ENCODE peak calls at places on chromosomes 4 and X, in four cellular contexts. W is HEK293T, R is GM12878, V is HepG2. I is an unnamed sample.

GRCh38 chrX:50971390-50971789 is 60.9 kb downstream of the BMP15 start:
- DNase-seq in R (no peak), V (no peak), W (no peak), I (no peak)

GRCh38 chr4:118351851-118352827 is 664 bp downstream of the PRSS12 start:
- DNase-seq in V (peak; percentile 4), R (no peak), W (peak; percentile 37), I (peak; percentile 71)

GRCh38 chrX:127649011-127649410 is 403.2 kb downstream of the ACTRT1 start:
- DNase-seq in R (no peak), V (no peak), W (no peak), I (no peak)

GRCh38 chr4:13912966-13913365 is 285.4 kb upstream of the BOD1L1 start:
- DNase-seq in W (no peak), V (no peak), R (no peak), I (no peak)

GRCh38 chr4:11748169-11748872 is 319.6 kb upstream of the HS3ST1 start:
- DNase-seq in R (no peak), W (no peak), V (no peak), I (no peak)

GRCh38 chr4:94834496-94834895 is 76.7 kb downstream of the BMPR1B start:
- DNase-seq in R (no peak), V (no peak), W (no peak), I (no peak)

GRCh38 chr4:40193018-40193571 is 3.7 kb upstream of the RHOH start:
- DNase-seq in V (peak; percentile 7), W (no peak), R (no peak), I (peak; percentile 42)

GRCh38 chrX:152637649-152638442 is at the start of gene GABRQ:
- DNase-seq in R (no peak), W (peak; percentile 72), V (no peak), I (peak; percentile 69)

GRCh38 chr4:101271516-101271915 is 75.8 kb downstream of the PPP3CA start:
- DNase-seq in W (no peak), R (no peak), V (peak; percentile 37), I (no peak)

GRCh38 chrX:129359269-129359668 is 164.0 kb downstream of the SMARCA1 start:
- DNase-seq in V (peak; percentile 5), W (no peak), R (no peak), I (no peak)

GRCh38 chr4:103008875-103009729 is 10.4 kb downstream of the SLC9B1 start:
- DNase-seq in V (peak; percentile 72), R (peak; percentile 46), W (peak; percentile 56), I (no peak)

GRCh38 chr4:141352775-141353544 is 132.3 kb downstream of the ZNF330 start:
- DNase-seq in V (no peak), R (no peak), W (no peak), I (no peak)

GRCh38 chrX:42920752-42921151 is 142.8 kb upstream of the PPP1R2C start:
- DNase-seq in W (no peak), V (no peak), R (no peak), I (no peak)

DNA sequence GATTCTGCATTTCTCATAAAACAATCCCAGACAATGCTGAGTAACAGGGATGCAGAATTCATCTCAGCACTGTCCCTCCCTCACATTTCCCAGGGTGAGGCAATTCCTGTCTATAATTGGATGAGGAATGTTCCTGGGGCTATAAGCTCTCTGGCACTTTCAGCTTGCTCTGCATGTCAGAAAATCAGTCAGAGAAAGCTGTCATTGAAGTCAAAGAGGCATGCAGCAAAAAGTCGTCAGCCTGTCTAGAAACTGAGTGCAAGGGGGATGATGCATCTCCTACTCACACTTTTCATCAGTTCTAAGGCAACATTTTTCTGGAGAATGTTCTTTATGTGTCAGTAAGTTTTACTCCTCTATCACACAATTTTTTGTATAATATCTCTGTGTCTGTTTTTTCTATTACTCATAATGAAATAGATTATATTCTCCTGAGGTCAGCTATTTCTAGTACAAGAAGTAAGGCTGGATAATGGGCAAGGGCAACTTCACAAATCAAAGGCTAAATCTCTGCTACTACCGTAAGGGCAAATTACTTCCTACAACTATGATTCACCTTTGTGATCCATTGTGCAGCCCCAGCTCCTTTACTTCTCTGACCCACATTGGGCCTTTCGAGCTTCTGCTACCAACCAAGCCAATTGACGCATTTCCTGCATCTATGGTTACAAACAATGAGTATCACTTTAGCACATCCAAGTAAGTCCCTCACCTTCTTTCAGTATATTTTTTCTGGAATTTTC is 56.0 kb downstream of the TASL start:
- DNase-seq in W (no peak), R (no peak), V (no peak), I (no peak)
- TF ChIP-seq SUZ12 in W (no peak), R (no peak), V (no peak), I (no peak)

GRCh38 chr4:8341691-8342090 is 72.1 kb downstream of the HTRA3 start:
- DNase-seq in R (no peak), W (no peak), V (no peak), I (no peak)
- TF ChIP-seq SUZ12 in R (no peak), W (no peak), V (no peak), I (no peak)

DNA sequence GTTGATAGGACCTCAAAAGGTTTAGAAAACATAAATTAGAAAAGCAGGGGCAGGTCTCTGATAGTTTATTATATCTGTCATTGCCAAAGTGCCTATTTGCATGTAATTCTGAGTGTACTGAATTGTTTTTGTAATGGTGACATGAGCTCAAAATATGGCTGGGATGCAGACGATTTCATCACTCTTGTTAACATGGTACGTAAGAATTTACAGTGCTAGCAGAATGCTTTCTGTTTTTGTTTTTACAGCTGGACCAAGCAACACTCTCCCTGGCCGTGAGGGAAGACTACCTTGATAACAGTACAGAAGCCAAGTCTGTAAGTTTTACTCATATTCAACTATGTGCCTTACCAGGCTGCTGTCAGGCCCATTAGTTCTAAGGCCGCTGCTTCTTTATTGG is 58.1 kb downstream of the PHEX start:
- DNase-seq in V (no peak), W (no peak), R (no peak), I (no peak)
- TF ChIP-seq SUZ12 in V (no peak), W (no peak), R (no peak), I (no peak)

DNA sequence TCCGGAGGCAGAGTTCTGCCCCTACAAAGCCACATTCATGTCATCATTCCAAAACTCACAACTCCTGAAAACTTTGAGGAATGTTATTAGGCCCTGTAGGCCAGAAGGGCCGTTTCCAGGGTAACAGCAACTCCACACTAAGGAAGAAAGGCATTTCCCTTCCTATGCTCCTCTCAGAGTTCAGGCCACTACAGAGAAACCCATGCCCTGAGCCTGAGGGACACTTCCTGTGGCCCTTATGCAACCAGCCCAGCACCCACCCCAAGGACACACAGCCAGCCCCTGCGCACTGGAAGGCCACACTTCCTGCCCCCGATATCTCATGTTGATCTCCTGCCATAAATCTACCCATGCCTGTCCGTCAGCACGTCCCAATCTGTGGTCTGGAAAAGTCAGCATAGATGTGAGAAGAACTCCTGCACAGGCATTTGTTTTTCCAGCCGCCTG is 289.3 kb downstream of the BCOR start:
- DNase-seq in R (no peak), W (no peak), V (no peak), I (no peak)
- TF ChIP-seq SUZ12 in R (no peak), W (no peak), V (no peak), I (no peak)

DNA sequence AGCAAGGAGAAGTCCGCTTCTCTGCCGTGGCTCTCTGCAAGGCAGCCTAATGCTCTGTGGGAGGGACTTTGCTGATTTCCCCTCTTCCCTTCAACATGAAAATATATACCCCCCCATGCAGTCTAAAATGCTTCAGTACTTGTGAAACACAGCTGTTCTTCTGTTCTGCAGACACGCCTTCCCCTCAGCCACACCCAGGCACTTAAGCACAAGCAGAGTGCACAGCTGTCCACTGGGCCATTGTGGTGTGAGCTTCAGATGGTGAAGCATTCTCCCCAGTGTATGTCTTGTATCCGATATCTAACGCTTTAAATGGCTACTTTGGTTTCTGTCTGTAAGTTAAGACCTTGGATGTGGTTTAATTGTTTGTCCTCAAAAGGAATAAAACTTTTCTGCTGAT is 11.3 kb downstream of the UCHL1 start:
- DNase-seq in W (no peak), R (no peak), V (no peak), I (no peak)
- TF ChIP-seq SUZ12 in W (no peak), R (no peak), V (no peak), I (no peak)

GRCh38 chrX:123905334-123905733 is 45.5 kb downstream of the XIAP start:
- DNase-seq in R (no peak), W (no peak), V (no peak), I (no peak)
- TF ChIP-seq SUZ12 in R (no peak), W (no peak), V (no peak), I (no peak)

GRCh38 chr4:20831746-20832145 is 131.5 kb downstream of the PACRGL start:
- DNase-seq in R (no peak), W (no peak), V (no peak), I (no peak)
- TF ChIP-seq SUZ12 in R (no peak), W (no peak), V (no peak), I (no peak)

GRCh38 chrX:100647095-100647494 is 3.1 kb downstream of the SRPX2 start:
- DNase-seq in R (no peak), W (no peak), V (no peak), I (no peak)
- TF ChIP-seq SUZ12 in R (no peak), W (no peak), V (no peak), I (no peak)